ENCODE peak calls at places on chromosomes 1 and 21, in four cellular contexts. U, M, N and G are unnamed samples.

GRCh38 chr1:175013445-175013844 is 9.8 kb downstream of the MRPS14 start:
- DNase-seq in U (no peak), M (no peak), N (no peak), G (no peak)

GRCh38 chr1:39238476-39238875 is 34.0 kb downstream of the MACF1 start:
- DNase-seq in U (no peak), M (no peak), N (no peak), G (no peak)

GRCh38 chr1:175530981-175531380 is 212.4 kb downstream of the TNR start:
- DNase-seq in U (no peak), M (no peak), N (no peak), G (no peak)

GRCh38 chr1:98793136-98793535 is 131.6 kb downstream of the SNX7 start:
- DNase-seq in U (no peak), M (no peak), N (no peak), G (no peak)

GRCh38 chr1:169925505-169926482 is 32.1 kb upstream of the SCYL3 start:
- DNase-seq in U (no peak), M (no peak), N (no peak), G (no peak)

GRCh38 chr1:18463984-18464664 is 16.6 kb upstream of the KLHDC7A start:
- DNase-seq in U (no peak), M (no peak), N (peak), G (no peak)

GRCh38 chr21:20459838-20460237 is 538.4 kb upstream of the NCAM2 start:
- DNase-seq in U (no peak), M (no peak), N (no peak), G (no peak)

GRCh38 chr1:118927826-118928225 is 60.3 kb downstream of the TBX15 start:
- DNase-seq in U (no peak), M (no peak), N (no peak), G (no peak)

GRCh38 chr1:24420547-24420946 is 4.9 kb downstream of the NIPAL3 start:
- DNase-seq in U (no peak), M (no peak), N (no peak), G (no peak)

GRCh38 chr1:71014110-71014509 is 33.5 kb downstream of the PTGER3 start:
- DNase-seq in U (no peak), M (no peak), N (no peak), G (no peak)

GRCh38 chr1:174005032-174005431 is 17.1 kb downstream of the RC3H1 start:
- DNase-seq in U (no peak), M (no peak), N (no peak), G (no peak)

GRCh38 chr21:41446571-41446970 is 20.5 kb downstream of the MX1 start:
- DNase-seq in U (no peak), M (no peak), N (no peak), G (no peak)

GRCh38 chr1:241531195-241532172 is 694 bp upstream of the KMO start:
- DNase-seq in U (no peak), M (peak), N (peak), G (peak)

GRCh38 chr21:27246741-27247140 is 279.9 kb upstream of the ADAMTS5 start:
- DNase-seq in U (no peak), M (no peak), N (no peak), G (no peak)

GRCh38 chr1:1200876-1201810 is 5.2 kb downstream of the TNFRSF18 start:
- DNase-seq in U (peak), M (peak), N (no peak), G (peak)

GRCh38 chr1:201902198-201902597 is 13.5 kb downstream of the SHISA4 start:
- DNase-seq in U (no peak), M (peak), N (no peak), G (no peak)

GRCh38 chr1:188689542-188689941 is 1788.1 kb downstream of the BRINP3 start:
- DNase-seq in U (no peak), M (no peak), N (no peak), G (no peak)

GRCh38 chr1:228723287-228723686 is 12.0 kb upstream of the RHOU start:
- DNase-seq in U (peak), M (no peak), N (no peak), G (no peak)

GRCh38 chr21:15874610-15875009 is 144.8 kb downstream of the USP25 start:
- DNase-seq in U (no peak), M (no peak), N (no peak), G (no peak)

GRCh38 chr1:237043846-237044636 is 2.1 kb downstream of the RYR2 start:
- DNase-seq in U (no peak), M (no peak), N (no peak), G (no peak)

GRCh38 chr1:234535763-234536515 is 57.0 kb upstream of the TARBP1 start:
- DNase-seq in U (no peak), M (no peak), N (no peak), G (no peak)

GRCh38 chr1:10179751-10180150 is 30.6 kb upstream of the KIF1B start:
- DNase-seq in U (no peak), M (no peak), N (no peak), G (no peak)

GRCh38 chr21:37557261-37557950 is 190.8 kb downstream of the DYRK1A start:
- DNase-seq in U (no peak), M (no peak), N (peak), G (no peak)

GRCh38 chr1:197178998-197179397 is 32.5 kb upstream of the ASPM start:
- DNase-seq in U (no peak), M (no peak), N (peak), G (peak)

GRCh38 chr1:9234223-9235122 is at the start of gene H6PD:
- DNase-seq in U (peak), M (peak), N (peak), G (peak)

GRCh38 chr1:214570442-214570841 is 19.0 kb upstream of the PTPN14 start:
- DNase-seq in U (no peak), M (no peak), N (no peak), G (no peak)

GRCh38 chr1:205229399-205229861 is 1.7 kb downstream of the TMCC2 start:
- DNase-seq in U (peak), M (peak), N (peak), G (peak)

GRCh38 chr1:195574511-195574910 is 1033.7 kb downstream of the KCNT2 start:
- DNase-seq in U (no peak), M (no peak), N (no peak), G (no peak)

GRCh38 chr1:184632415-184633175 is 122.1 kb downstream of the EDEM3 start:
- DNase-seq in U (no peak), M (no peak), N (no peak), G (no peak)

GRCh38 chr1:34266127-34266951 is 89.6 kb downstream of the C1orf94 start:
- DNase-seq in U (peak), M (no peak), N (no peak), G (no peak)

GRCh38 chr1:35929730-35930592 is 944 bp upstream of the AGO3 start:
- DNase-seq in U (peak), M (peak), N (peak), G (no peak)

GRCh38 chr1:174134000-174134659 is 25.2 kb upstream of the RABGAP1L start:
- DNase-seq in U (no peak), M (no peak), N (no peak), G (no peak)

GRCh38 chr1:228511539-228512445 is 24.6 kb downstream of the RNF187 start:
- DNase-seq in U (no peak), M (no peak), N (no peak), G (no peak)

GRCh38 chr1:28510350-28511223 is 4.7 kb downstream of the RCC1 start:
- DNase-seq in U (no peak), M (no peak), N (peak), G (peak)

GRCh38 chr1:4515727-4516289 is 138.6 kb upstream of the AJAP1 start:
- DNase-seq in U (no peak), M (no peak), N (no peak), G (no peak)

GRCh38 chr1:40153073-40153770 is 8.0 kb upstream of the RLF start:
- DNase-seq in U (no peak), M (peak), N (peak), G (no peak)

GRCh38 chr1:200029035-200029623 is 1.6 kb downstream of the NR5A2 start:
- DNase-seq in U (peak), M (no peak), N (no peak), G (peak)

GRCh38 chr1:200033511-200034261 is 6.2 kb downstream of the NR5A2 start:
- DNase-seq in U (peak), M (no peak), N (no peak), G (no peak)

GRCh38 chr1:200029624-200030074 is 2.1 kb downstream of the NR5A2 start:
- DNase-seq in U (peak), M (no peak), N (no peak), G (no peak)

GRCh38 chr1:200028586-200029034 is 1.1 kb downstream of the NR5A2 start:
- DNase-seq in U (no peak), M (no peak), N (no peak), G (no peak)

DNA sequence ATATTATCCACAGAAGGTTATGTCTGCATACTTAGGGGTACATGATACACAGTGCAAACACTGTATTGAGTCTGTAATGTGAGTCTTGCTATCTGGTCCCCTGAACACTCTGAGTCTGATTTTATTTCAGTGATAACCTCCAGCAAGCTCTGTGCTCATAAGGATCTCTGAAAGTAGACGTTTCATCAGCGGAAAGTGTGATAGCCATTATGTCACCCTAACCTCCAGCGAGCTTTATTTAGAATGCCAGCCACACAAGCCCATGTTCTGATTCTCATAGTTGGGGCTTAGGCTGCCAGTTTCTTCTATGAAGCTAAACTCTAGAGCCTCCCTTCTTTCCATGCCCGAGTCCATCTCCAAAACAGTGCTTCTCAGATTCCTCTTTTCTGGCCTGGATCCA is 3.3 kb downstream of the NR5A2 start:
- DNase-seq in U (no peak), M (no peak), N (no peak), G (no peak)
- TF ChIP-seq JUN in U (no peak), M (no peak), N (no peak), G (no peak)

GRCh38 chr1:26317612-26318337 is at the start of gene CD52:
- DNase-seq in U (no peak), M (peak), N (no peak), G (no peak)
- TF ChIP-seq RFX5 in U (no peak), M (no peak), N (no peak), G (no peak)

GRCh38 chr1:12485231-12486172 is 132.5 kb downstream of the DHRS3 start:
- DNase-seq in U (no peak), M (no peak), N (peak), G (no peak)
- TF ChIP-seq JUN in U (no peak), M (no peak), N (no peak), G (no peak)

GRCh38 chr1:7375329-7375728 is 395.8 kb upstream of the VAMP3 start:
- DNase-seq in U (no peak), M (no peak), N (no peak), G (no peak)
- TF ChIP-seq RFX5 in U (no peak), M (no peak), N (no peak), G (no peak)

GRCh38 chr1:41305576-41306365 is 55.5 kb upstream of the FOXO6 start:
- DNase-seq in U (peak), M (no peak), N (no peak), G (no peak)
- TF ChIP-seq JUN in U (no peak), M (no peak), N (no peak), G (no peak)